ENCODE peak calls at places on chromosome 16, in nine cellular contexts. U, N, J, O, Y, B, I, V and H are unnamed samples.

GRCh38 chr16:66481943-66482390 is 54.9 kb downstream of the BEAN1 start:
- DNase-seq in U (no peak), N (no peak), J (no peak), O (peak; percentile 7), Y (peak; percentile 67), B (no peak), I (no peak), V (no peak), H (peak; percentile 6)

GRCh38 chr16:77807-78443 is at the start of gene MPG:
- DNase-seq in U (peak; percentile 98), N (peak; percentile 92), J (peak; percentile 72), O (peak; percentile 81), Y (peak; percentile 91), B (peak; percentile 77), I (peak; percentile 84), V (peak; percentile 95), H (peak; percentile 89)

GRCh38 chr16:71473891-71474290 is 11.8 kb upstream of the ZNF23 start:
- DNase-seq in U (no peak), N (no peak), J (no peak), O (no peak), Y (no peak), B (no peak), I (no peak), V (no peak), H (no peak)

GRCh38 chr16:17448640-17449638 is 21.8 kb downstream of the XYLT1 start:
- DNase-seq in U (no peak), N (peak; percentile 51), J (no peak), O (no peak), Y (no peak), B (no peak), I (peak; percentile 55), V (no peak), H (no peak)

GRCh38 chr16:2950400-2950724 is 13.7 kb upstream of the KREMEN2 start:
- DNase-seq in U (no peak), N (no peak), J (no peak), O (no peak), Y (no peak), B (no peak), I (no peak), V (no peak), H (peak; percentile 12)

GRCh38 chr16:77223184-77223583 is 24.0 kb downstream of the SYCE1L start:
- DNase-seq in U (no peak), N (no peak), J (no peak), O (no peak), Y (no peak), B (no peak), I (no peak), V (no peak), H (no peak)

GRCh38 chr16:3578121-3578520 is 918 bp upstream of the NLRC3 start:
- DNase-seq in U (no peak), N (no peak), J (no peak), O (no peak), Y (no peak), B (no peak), I (no peak), V (no peak), H (no peak)

GRCh38 chr16:21283521-21284289 is 5.6 kb upstream of the CRYM start:
- DNase-seq in U (peak; percentile 56), N (peak; percentile 70), J (peak; percentile 25), O (no peak), Y (no peak), B (no peak), I (peak; percentile 55), V (peak; percentile 83), H (peak; percentile 29)

GRCh38 chr16:85612191-85612800 is 826 bp upstream of the GSE1 start:
- DNase-seq in U (peak; percentile 97), N (peak; percentile 90), J (peak; percentile 85), O (peak; percentile 90), Y (peak; percentile 91), B (peak; percentile 92), I (peak; percentile 89), V (no peak), H (peak; percentile 65)

GRCh38 chr16:54748611-54749190 is 182.0 kb upstream of the IRX5 start:
- DNase-seq in U (no peak), N (no peak), J (no peak), O (no peak), Y (no peak), B (no peak), I (no peak), V (no peak), H (no peak)

GRCh38 chr16:1991135-1991551 is 1.4 kb downstream of the SYNGR3 start:
- DNase-seq in U (no peak), N (no peak), J (no peak), O (no peak), Y (no peak), B (no peak), I (peak; percentile 38), V (no peak), H (no peak)

GRCh38 chr16:15971435-15971805 is 22.0 kb downstream of the ABCC1 start:
- DNase-seq in U (no peak), N (no peak), J (no peak), O (no peak), Y (no peak), B (no peak), I (no peak), V (no peak), H (no peak)

GRCh38 chr16:19361587-19361986 is 56.1 kb upstream of the TMC5 start:
- DNase-seq in U (no peak), N (no peak), J (no peak), O (no peak), Y (no peak), B (no peak), I (peak; percentile 26), V (no peak), H (no peak)
- TF ChIP-seq POLR2A in U (no peak), N (no peak), J (no peak), O (no peak), Y (no peak), B (no peak), I (no peak), V (no peak), H (no peak)

GRCh38 chr16:35182043-35182677 is 1722.7 kb downstream of the TP53TG3F start:
- DNase-seq in U (no peak), N (no peak), J (no peak), O (no peak), Y (no peak), B (no peak), I (no peak), V (peak; percentile 88), H (no peak)

GRCh38 chr16:35184356-35184870 is 1725.0 kb downstream of the TP53TG3F start:
- DNase-seq in U (no peak), N (no peak), J (no peak), O (no peak), Y (no peak), B (no peak), I (no peak), V (peak; percentile 62), H (no peak)

GRCh38 chr16:35180970-35181369 is 1721.6 kb downstream of the TP53TG3F start:
- DNase-seq in U (no peak), N (no peak), J (no peak), O (no peak), Y (peak; percentile 60), B (no peak), I (no peak), V (peak; percentile 75), H (no peak)

GRCh38 chr16:35181422-35182030 is 1722.1 kb downstream of the TP53TG3F start:
- DNase-seq in U (no peak), N (no peak), J (no peak), O (no peak), Y (no peak), B (no peak), I (no peak), V (peak; percentile 39), H (no peak)

GRCh38 chr16:35182943-35183550 is 1723.6 kb downstream of the TP53TG3F start:
- DNase-seq in U (no peak), N (no peak), J (no peak), O (no peak), Y (peak; percentile 66), B (no peak), I (no peak), V (peak; percentile 82), H (no peak)
- H3K9me3 ChIP-seq in U (no peaks in the 10 kb centered on the region), N (no peaks in the 10 kb centered on the region), J (peaks cover 32% of the 10 kb centered on the region), O (no peaks in the 10 kb centered on the region), Y (no peaks in the 10 kb centered on the region), B (peaks cover 7% of the 10 kb centered on the region), I (no peaks in the 10 kb centered on the region), V (no peaks in the 10 kb centered on the region), H (no peaks in the 10 kb centered on the region)

GRCh38 chr16:31459722-31460581 is 651 bp downstream of the ARMC5 start:
- DNase-seq in U (peak; percentile 91), N (peak; percentile 100), J (peak; percentile 99), O (peak; percentile 100), Y (peak; percentile 100), B (peak; percentile 100), I (peak; percentile 100), V (peak; percentile 100), H (peak; percentile 100)

GRCh38 chr16:31458835-31459721 is at the start of gene ARMC5:
- DNase-seq in U (peak; percentile 93), N (peak; percentile 99), J (peak; percentile 99), O (peak; percentile 97), Y (peak; percentile 99), B (peak; percentile 97), I (peak; percentile 97), V (peak; percentile 99), H (peak; percentile 97)

GRCh38 chr16:31456988-31457360 is 2.3 kb upstream of the ARMC5 start:
- DNase-seq in U (no peak), N (no peak), J (no peak), O (no peak), Y (no peak), B (no peak), I (no peak), V (no peak), H (peak; percentile 23)

GRCh38 chr16:31460582-31461002 is 1.3 kb downstream of the ARMC5 start:
- DNase-seq in U (no peak), N (peak; percentile 24), J (peak; percentile 73), O (no peak), Y (no peak), B (no peak), I (no peak), V (no peak), H (no peak)

DNA sequence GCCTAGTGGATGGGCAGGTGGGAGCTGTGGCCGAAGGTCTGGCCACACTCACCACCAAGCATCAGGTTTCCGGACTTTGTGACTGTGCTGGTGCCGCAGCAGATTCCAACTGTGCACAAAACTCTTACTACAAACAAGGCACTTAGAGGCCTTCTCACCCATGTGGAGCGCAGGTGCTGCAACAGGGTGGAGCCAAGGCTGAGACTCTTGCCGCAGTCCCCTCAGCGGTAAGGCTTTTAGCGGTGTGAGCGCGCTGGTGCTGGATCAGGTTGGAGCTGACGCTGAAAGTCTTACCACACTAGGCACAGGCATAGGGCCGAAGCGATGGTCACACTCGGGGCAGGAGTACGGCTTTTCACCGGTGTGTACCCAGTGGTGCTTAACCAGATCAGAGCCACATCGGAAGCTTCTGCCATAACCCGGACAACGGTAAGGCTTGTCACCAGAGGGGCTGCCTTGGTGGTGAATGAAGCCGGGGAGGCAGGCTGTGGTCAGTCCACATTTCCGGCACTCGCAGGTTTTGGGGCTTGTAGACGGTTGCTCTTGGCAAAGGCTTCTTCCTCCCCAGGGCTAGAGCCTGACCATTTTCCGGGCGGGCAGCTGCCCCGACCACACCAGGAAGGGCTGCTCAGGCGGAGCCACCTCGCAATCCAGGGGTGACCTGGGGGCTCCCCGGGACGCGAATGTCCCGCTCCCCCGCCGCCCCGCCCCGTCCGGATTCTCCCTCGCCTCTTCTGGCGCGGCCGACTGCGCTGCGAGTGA is 1.0 kb upstream of the ARMC5 start:
- DNase-seq in U (peak; percentile 41), N (peak; percentile 44), J (peak; percentile 45), O (peak; percentile 56), Y (no peak), B (peak; percentile 59), I (peak; percentile 76), V (no peak), H (no peak)
- TF ChIP-seq POLR2A in U (peak; percentile 10), N (no peak), J (no peak), O (peak; percentile 38), Y (no peak), B (no peak), I (no peak), V (no peak), H (no peak)

GRCh38 chr16:35599429-35600165 is 2140.2 kb downstream of the TP53TG3F start:
- DNase-seq in U (no peak), N (no peak), J (no peak), O (no peak), Y (no peak), B (no peak), I (no peak), V (peak; percentile 57), H (no peak)
- H3K9me3 ChIP-seq in U (no peaks in the 10 kb centered on the region), N (peaks cover 4% of the 10 kb centered on the region), J (peaks cover 11% of the 10 kb centered on the region), O (no peaks in the 10 kb centered on the region), Y (no peaks in the 10 kb centered on the region), B (no peaks in the 10 kb centered on the region), I (no peaks in the 10 kb centered on the region), V (no peaks in the 10 kb centered on the region), H (no peaks in the 10 kb centered on the region)